ENCODE peak calls at places on chromosomes 16 and 17, in four cellular contexts. One of them, this sample, is unnamed.

GRCh38 chr17:49874911-49875310 is 27.0 kb upstream of the TAC4 start:
- DNase-seq in fibroblast of lung: no peak
- DNase-seq in SJSA1: no peak
- DNase-seq in caudate nucleus: no peak
- DNase-seq in this sample: no peak

GRCh38 chr17:42459256-42459982 is 741 bp downstream of the ATP6V0A1 start:
- DNase-seq in fibroblast of lung: peak
- DNase-seq in SJSA1: peak
- DNase-seq in caudate nucleus: peak
- DNase-seq in this sample: peak

GRCh38 chr17:77356690-77357201 is 216.0 kb downstream of the SEC14L1 start:
- DNase-seq in fibroblast of lung: no peak
- DNase-seq in SJSA1: no peak
- DNase-seq in caudate nucleus: no peak
- DNase-seq in this sample: no peak

GRCh38 chr17:77323413-77324171 is 182.8 kb downstream of the SEC14L1 start:
- DNase-seq in fibroblast of lung: peak
- DNase-seq in SJSA1: no peak
- DNase-seq in caudate nucleus: no peak
- DNase-seq in this sample: no peak

GRCh38 chr17:73196500-73196899 is 3.6 kb downstream of the COG1 start:
- DNase-seq in fibroblast of lung: peak
- DNase-seq in SJSA1: peak
- DNase-seq in caudate nucleus: peak
- DNase-seq in this sample: no peak

GRCh38 chr17:8250101-8250500 is 1.0 kb downstream of the PFAS start:
- DNase-seq in fibroblast of lung: no peak
- DNase-seq in SJSA1: no peak
- DNase-seq in caudate nucleus: no peak
- DNase-seq in this sample: no peak

GRCh38 chr17:54451051-54451450 is 449.6 kb upstream of the TOM1L1 start:
- DNase-seq in fibroblast of lung: no peak
- DNase-seq in SJSA1: no peak
- DNase-seq in caudate nucleus: no peak
- DNase-seq in this sample: no peak

GRCh38 chr17:32020943-32021617 is 13.9 kb downstream of the LRRC37B start:
- DNase-seq in fibroblast of lung: peak
- DNase-seq in SJSA1: no peak
- DNase-seq in caudate nucleus: peak
- DNase-seq in this sample: no peak

GRCh38 chr16:70348991-70349390 is 2.3 kb downstream of the DDX19A start:
- DNase-seq in fibroblast of lung: no peak
- DNase-seq in SJSA1: no peak
- DNase-seq in caudate nucleus: no peak
- DNase-seq in this sample: no peak

GRCh38 chr16:75256059-75256870 is 4.8 kb upstream of the BCAR1 start:
- DNase-seq in fibroblast of lung: no peak
- DNase-seq in SJSA1: no peak
- DNase-seq in caudate nucleus: no peak
- DNase-seq in this sample: no peak

GRCh38 chr16:61993076-61993475 is 43.2 kb downstream of the CDH8 start:
- DNase-seq in fibroblast of lung: no peak
- DNase-seq in SJSA1: no peak
- DNase-seq in caudate nucleus: no peak
- DNase-seq in this sample: no peak

GRCh38 chr16:23502466-23502865 is 7.8 kb downstream of the GGA2 start:
- DNase-seq in fibroblast of lung: no peak
- DNase-seq in SJSA1: no peak
- DNase-seq in caudate nucleus: no peak
- DNase-seq in this sample: no peak

GRCh38 chr17:4934173-4934979 is 2.3 kb downstream of the GP1BA start:
- DNase-seq in fibroblast of lung: peak
- DNase-seq in SJSA1: peak
- DNase-seq in caudate nucleus: no peak
- DNase-seq in this sample: peak

GRCh38 chr17:72381597-72382397 is 261.0 kb downstream of the SOX9 start:
- DNase-seq in fibroblast of lung: no peak
- DNase-seq in SJSA1: no peak
- DNase-seq in caudate nucleus: no peak
- DNase-seq in this sample: peak

GRCh38 chr16:31099860-31100638 is 5.5 kb upstream of the VKORC1 start:
- DNase-seq in fibroblast of lung: peak
- DNase-seq in SJSA1: no peak
- DNase-seq in caudate nucleus: no peak
- DNase-seq in this sample: no peak

GRCh38 chr17:49741009-49741691 is 22.8 kb downstream of the FAM117A start:
- DNase-seq in fibroblast of lung: peak
- DNase-seq in SJSA1: no peak
- DNase-seq in caudate nucleus: no peak
- DNase-seq in this sample: no peak

GRCh38 chr16:57356547-57356946 is 2.0 kb upstream of the CCL22 start:
- DNase-seq in fibroblast of lung: no peak
- DNase-seq in SJSA1: no peak
- DNase-seq in caudate nucleus: no peak
- DNase-seq in this sample: no peak

GRCh38 chr17:1752425-1752941 is 9.4 kb upstream of the SERPINF1 start:
- DNase-seq in fibroblast of lung: no peak
- DNase-seq in SJSA1: no peak
- DNase-seq in caudate nucleus: no peak
- DNase-seq in this sample: no peak

GRCh38 chr17:4945944-4946280 is 2.4 kb downstream of the PFN1 start:
- DNase-seq in fibroblast of lung: no peak
- DNase-seq in SJSA1: no peak
- DNase-seq in caudate nucleus: no peak
- DNase-seq in this sample: peak

GRCh38 chr17:65604070-65604469 is 42.6 kb upstream of the AXIN2 start:
- DNase-seq in fibroblast of lung: peak
- DNase-seq in SJSA1: peak
- DNase-seq in caudate nucleus: no peak
- DNase-seq in this sample: no peak

GRCh38 chr17:80956321-80957190 is 35.1 kb upstream of the CHMP6 start:
- DNase-seq in fibroblast of lung: no peak
- DNase-seq in SJSA1: no peak
- DNase-seq in caudate nucleus: no peak
- DNase-seq in this sample: no peak

GRCh38 chr17:63741251-63742049 is at the start of gene STRADA:
- DNase-seq in fibroblast of lung: peak
- DNase-seq in SJSA1: peak
- DNase-seq in caudate nucleus: peak
- DNase-seq in this sample: peak

GRCh38 chr16:4521971-4522623 is 16.5 kb downstream of the CDIP1 start:
- DNase-seq in fibroblast of lung: no peak
- DNase-seq in SJSA1: no peak
- DNase-seq in caudate nucleus: peak
- DNase-seq in this sample: peak

GRCh38 chr16:47310792-47311211 is 150.1 kb downstream of the ITFG1 start:
- DNase-seq in fibroblast of lung: no peak
- DNase-seq in SJSA1: no peak
- DNase-seq in caudate nucleus: no peak
- DNase-seq in this sample: no peak

GRCh38 chr16:47150067-47150466 is 6.3 kb upstream of the NETO2 start:
- DNase-seq in fibroblast of lung: no peak
- DNase-seq in SJSA1: no peak
- DNase-seq in caudate nucleus: no peak
- DNase-seq in this sample: no peak

GRCh38 chr17:42179911-42180410 is 981 bp downstream of the KCNH4 start:
- DNase-seq in fibroblast of lung: peak
- DNase-seq in SJSA1: peak
- DNase-seq in caudate nucleus: peak
- DNase-seq in this sample: peak

GRCh38 chr17:10513284-10514067 is 4.9 kb downstream of the MYH1 start:
- DNase-seq in fibroblast of lung: no peak
- DNase-seq in SJSA1: no peak
- DNase-seq in caudate nucleus: no peak
- DNase-seq in this sample: peak

GRCh38 chr16:35198223-35199199 is 1739.1 kb downstream of the TP53TG3F start:
- DNase-seq in fibroblast of lung: no peak
- DNase-seq in SJSA1: no peak
- DNase-seq in caudate nucleus: no peak
- DNase-seq in this sample: no peak

GRCh38 chr17:58186591-58186990 is 5.9 kb upstream of the EPX start:
- DNase-seq in fibroblast of lung: no peak
- DNase-seq in SJSA1: no peak
- DNase-seq in caudate nucleus: no peak
- DNase-seq in this sample: no peak

GRCh38 chr17:58183514-58183913 is 9.0 kb upstream of the EPX start:
- DNase-seq in fibroblast of lung: no peak
- DNase-seq in SJSA1: no peak
- DNase-seq in caudate nucleus: no peak
- DNase-seq in this sample: no peak

GRCh38 chr17:58184986-58185761 is 7.4 kb upstream of the EPX start:
- DNase-seq in fibroblast of lung: no peak
- DNase-seq in SJSA1: no peak
- DNase-seq in caudate nucleus: no peak
- DNase-seq in this sample: no peak

GRCh38 chr17:58187063-58187462 is 5.5 kb upstream of the EPX start:
- DNase-seq in fibroblast of lung: no peak
- DNase-seq in SJSA1: no peak
- DNase-seq in caudate nucleus: no peak
- DNase-seq in this sample: no peak

GRCh38 chr17:58184308-58184985 is 8.1 kb upstream of the EPX start:
- DNase-seq in fibroblast of lung: peak
- DNase-seq in SJSA1: no peak
- DNase-seq in caudate nucleus: no peak
- DNase-seq in this sample: peak
- H3K27ac ChIP-seq in fibroblast of lung: no peak
- H3K27ac ChIP-seq in SJSA1: no peak
- H3K27ac ChIP-seq in caudate nucleus: no peak
- H3K27ac ChIP-seq in this sample: no peak

GRCh38 chr16:1538804-1539520 is 5.5 kb downstream of the TMEM204 start:
- DNase-seq in fibroblast of lung: no peak
- DNase-seq in SJSA1: no peak
- DNase-seq in caudate nucleus: no peak
- DNase-seq in this sample: no peak

GRCh38 chr16:1536601-1537000 is 3.1 kb downstream of the TMEM204 start:
- DNase-seq in fibroblast of lung: no peak
- DNase-seq in SJSA1: no peak
- DNase-seq in caudate nucleus: no peak
- DNase-seq in this sample: no peak

GRCh38 chr16:1539720-1540555 is 6.5 kb downstream of the TMEM204 start:
- DNase-seq in fibroblast of lung: no peak
- DNase-seq in SJSA1: no peak
- DNase-seq in caudate nucleus: no peak
- DNase-seq in this sample: no peak

GRCh38 chr16:1537138-1537577 is 3.7 kb downstream of the TMEM204 start:
- DNase-seq in fibroblast of lung: no peak
- DNase-seq in SJSA1: no peak
- DNase-seq in caudate nucleus: no peak
- DNase-seq in this sample: no peak

DNA sequence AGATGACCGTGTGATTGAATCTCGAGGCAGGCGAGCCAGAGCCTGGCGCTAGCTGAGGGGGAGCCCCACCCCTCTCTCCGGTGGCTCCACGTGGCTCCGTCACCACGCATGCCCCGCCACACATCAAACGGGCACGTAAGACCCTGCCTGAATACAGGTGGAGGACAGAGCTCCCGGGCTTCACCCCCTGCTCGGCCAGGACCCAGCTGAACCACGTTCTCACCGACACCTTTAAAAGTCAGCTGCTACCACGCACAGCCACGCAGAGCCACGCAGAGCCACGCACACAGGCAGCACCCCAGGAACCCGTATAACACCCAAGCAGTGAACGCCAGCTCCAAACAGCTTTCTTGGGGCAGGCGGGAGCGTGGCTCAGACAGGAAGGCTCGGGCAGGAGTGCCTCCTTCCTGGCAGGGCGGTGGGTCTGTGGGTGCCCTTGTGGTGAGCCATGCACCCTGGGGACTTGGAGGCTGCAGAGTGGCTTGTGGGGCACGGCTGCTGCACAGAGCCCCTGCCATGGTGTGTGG is 4.4 kb downstream of the TMEM204 start:
- DNase-seq in fibroblast of lung: no peak
- DNase-seq in SJSA1: no peak
- DNase-seq in caudate nucleus: no peak
- DNase-seq in this sample: no peak
- H3K27ac ChIP-seq in fibroblast of lung: no peak
- H3K27ac ChIP-seq in SJSA1: no peak
- H3K27ac ChIP-seq in caudate nucleus: no peak
- H3K27ac ChIP-seq in this sample: no peak

GRCh38 chr16:86429663-86430062 is 80.7 kb upstream of the FOXF1 start:
- DNase-seq in fibroblast of lung: no peak
- DNase-seq in SJSA1: no peak
- DNase-seq in caudate nucleus: no peak
- DNase-seq in this sample: no peak

GRCh38 chr16:86430814-86431213 is 79.5 kb upstream of the FOXF1 start:
- DNase-seq in fibroblast of lung: no peak
- DNase-seq in SJSA1: no peak
- DNase-seq in caudate nucleus: no peak
- DNase-seq in this sample: no peak

GRCh38 chr16:86431540-86431939 is 78.8 kb upstream of the FOXF1 start:
- DNase-seq in fibroblast of lung: no peak
- DNase-seq in SJSA1: no peak
- DNase-seq in caudate nucleus: no peak
- DNase-seq in this sample: no peak

GRCh38 chr16:86432691-86433090 is 77.6 kb upstream of the FOXF1 start:
- DNase-seq in fibroblast of lung: no peak
- DNase-seq in SJSA1: no peak
- DNase-seq in caudate nucleus: no peak
- DNase-seq in this sample: peak

GRCh38 chr16:86432048-86432447 is 78.3 kb upstream of the FOXF1 start:
- DNase-seq in fibroblast of lung: no peak
- DNase-seq in SJSA1: no peak
- DNase-seq in caudate nucleus: no peak
- DNase-seq in this sample: no peak
- H3K27ac ChIP-seq in fibroblast of lung: no peak
- H3K27ac ChIP-seq in SJSA1: no peak
- H3K27ac ChIP-seq in caudate nucleus: no peak
- H3K27ac ChIP-seq in this sample: no peak

GRCh38 chr17:75138519-75138918 is 7.0 kb upstream of the NT5C start:
- DNase-seq in fibroblast of lung: no peak
- DNase-seq in SJSA1: no peak
- DNase-seq in caudate nucleus: no peak
- DNase-seq in this sample: no peak

GRCh38 chr17:75131278-75132017 is at the start of gene NT5C:
- DNase-seq in fibroblast of lung: peak
- DNase-seq in SJSA1: peak
- DNase-seq in caudate nucleus: peak
- DNase-seq in this sample: peak

GRCh38 chr17:75135452-75135851 is 3.9 kb upstream of the NT5C start:
- DNase-seq in fibroblast of lung: no peak
- DNase-seq in SJSA1: no peak
- DNase-seq in caudate nucleus: no peak
- DNase-seq in this sample: no peak

GRCh38 chr17:75133001-75133400 is 1.5 kb upstream of the NT5C start:
- DNase-seq in fibroblast of lung: no peak
- DNase-seq in SJSA1: no peak
- DNase-seq in caudate nucleus: no peak
- DNase-seq in this sample: no peak

DNA sequence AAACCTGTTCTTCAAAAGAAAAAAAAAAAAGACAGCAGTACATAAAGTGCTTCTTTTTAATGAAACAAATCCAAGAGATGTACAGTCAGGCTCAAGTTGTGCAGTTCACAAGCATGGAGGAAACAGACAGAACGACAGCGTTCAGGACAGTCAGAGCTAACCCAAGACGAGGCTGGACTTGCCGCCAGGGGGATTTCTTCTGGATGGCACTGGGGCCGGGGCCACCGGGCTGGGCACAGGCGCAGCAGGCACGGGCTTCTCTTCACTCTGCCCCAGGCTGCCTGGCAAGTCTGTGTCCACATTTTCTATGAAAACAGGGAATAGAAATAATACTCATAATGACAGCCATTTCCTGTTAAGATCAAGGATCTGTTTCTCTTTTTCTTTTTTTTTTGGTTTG is 4.4 kb upstream of the NT5C start:
- DNase-seq in fibroblast of lung: no peak
- DNase-seq in SJSA1: no peak
- DNase-seq in caudate nucleus: no peak
- DNase-seq in this sample: no peak
- H3K27ac ChIP-seq in fibroblast of lung: no peak
- H3K27ac ChIP-seq in SJSA1: no peak
- H3K27ac ChIP-seq in caudate nucleus: no peak
- H3K27ac ChIP-seq in this sample: no peak